ENCODE peak calls at places on chromosomes 11 and 22, in nine cellular contexts. One of them, this sample, is unnamed.

GRCh38 chr11:128171496-128171895 is 415.9 kb downstream of the ETS1 start:
- DNase-seq in adrenal gland: no peak
- DNase-seq in IMR-90: peak
- DNase-seq in uterus: no peak
- DNase-seq in ovary: no peak
- DNase-seq in suprapubic skin: no peak
- DNase-seq in heart left ventricle: no peak
- DNase-seq in A549: no peak
- DNase-seq in H1: no peak
- DNase-seq in this sample: no peak

GRCh38 chr11:120285256-120285655 is 39.8 kb upstream of the TLCD5 start:
- DNase-seq in adrenal gland: no peak
- DNase-seq in IMR-90: no peak
- DNase-seq in uterus: no peak
- DNase-seq in ovary: no peak
- DNase-seq in suprapubic skin: no peak
- DNase-seq in heart left ventricle: no peak
- DNase-seq in A549: no peak
- DNase-seq in H1: no peak
- DNase-seq in this sample: no peak

GRCh38 chr22:41532908-41533825 is 11.1 kb downstream of the POLR3H start:
- DNase-seq in adrenal gland: peak
- DNase-seq in IMR-90: peak
- DNase-seq in uterus: peak
- DNase-seq in ovary: peak
- DNase-seq in suprapubic skin: no peak
- DNase-seq in heart left ventricle: peak
- DNase-seq in A549: peak
- DNase-seq in H1: peak
- DNase-seq in this sample: peak

GRCh38 chr11:131749100-131749499 is 378.7 kb downstream of the NTM start:
- DNase-seq in adrenal gland: no peak
- DNase-seq in IMR-90: peak
- DNase-seq in uterus: no peak
- DNase-seq in ovary: no peak
- DNase-seq in suprapubic skin: no peak
- DNase-seq in heart left ventricle: no peak
- DNase-seq in A549: no peak
- DNase-seq in H1: no peak
- DNase-seq in this sample: no peak

GRCh38 chr11:121067453-121067852 is 33.6 kb upstream of the TECTA start:
- DNase-seq in adrenal gland: no peak
- DNase-seq in IMR-90: peak
- DNase-seq in uterus: no peak
- DNase-seq in ovary: no peak
- DNase-seq in suprapubic skin: no peak
- DNase-seq in heart left ventricle: no peak
- DNase-seq in A549: no peak
- DNase-seq in H1: no peak
- DNase-seq in this sample: no peak

GRCh38 chr11:115221461-115222069 is 282.6 kb downstream of the CADM1 start:
- DNase-seq in adrenal gland: no peak
- DNase-seq in IMR-90: no peak
- DNase-seq in uterus: no peak
- DNase-seq in ovary: no peak
- DNase-seq in suprapubic skin: no peak
- DNase-seq in heart left ventricle: no peak
- DNase-seq in A549: no peak
- DNase-seq in H1: no peak
- DNase-seq in this sample: no peak

GRCh38 chr11:42772886-42773285 is 538.9 kb upstream of the API5 start:
- DNase-seq in adrenal gland: no peak
- DNase-seq in IMR-90: no peak
- DNase-seq in uterus: no peak
- DNase-seq in ovary: no peak
- DNase-seq in suprapubic skin: no peak
- DNase-seq in heart left ventricle: no peak
- DNase-seq in A549: no peak
- DNase-seq in H1: no peak
- DNase-seq in this sample: no peak

GRCh38 chr11:129766858-129767604 is 48.6 kb upstream of the TMEM45B start:
- DNase-seq in adrenal gland: no peak
- DNase-seq in IMR-90: peak
- DNase-seq in uterus: no peak
- DNase-seq in ovary: no peak
- DNase-seq in suprapubic skin: no peak
- DNase-seq in heart left ventricle: no peak
- DNase-seq in A549: no peak
- DNase-seq in H1: peak
- DNase-seq in this sample: peak

GRCh38 chr11:2928605-2929510 is at the start of gene PHLDA2:
- DNase-seq in adrenal gland: peak
- DNase-seq in IMR-90: peak
- DNase-seq in uterus: no peak
- DNase-seq in ovary: no peak
- DNase-seq in suprapubic skin: no peak
- DNase-seq in heart left ventricle: peak
- DNase-seq in A549: peak
- DNase-seq in H1: peak
- DNase-seq in this sample: peak
- TF ChIP-seq POLR2A in adrenal gland: no peak
- TF ChIP-seq POLR2A in IMR-90: peak
- TF ChIP-seq POLR2A in uterus: no peak
- TF ChIP-seq POLR2A in ovary: no peak
- TF ChIP-seq POLR2A in suprapubic skin: no peak
- TF ChIP-seq POLR2A in heart left ventricle: no peak
- TF ChIP-seq POLR2A in A549: peak
- TF ChIP-seq POLR2A in H1: peak
- TF ChIP-seq POLR2A in this sample: peak

GRCh38 chr11:315051-315481 is 1.2 kb downstream of the IFITM1 start:
- DNase-seq in adrenal gland: no peak
- DNase-seq in IMR-90: no peak
- DNase-seq in uterus: no peak
- DNase-seq in ovary: no peak
- DNase-seq in suprapubic skin: no peak
- DNase-seq in heart left ventricle: no peak
- DNase-seq in A549: no peak
- DNase-seq in H1: no peak
- DNase-seq in this sample: no peak
- TF ChIP-seq POLR2A in adrenal gland: no peak
- TF ChIP-seq POLR2A in IMR-90: no peak
- TF ChIP-seq POLR2A in uterus: no peak
- TF ChIP-seq POLR2A in ovary: no peak
- TF ChIP-seq POLR2A in suprapubic skin: no peak
- TF ChIP-seq POLR2A in heart left ventricle: no peak
- TF ChIP-seq POLR2A in A549: no peak
- TF ChIP-seq POLR2A in H1: no peak
- TF ChIP-seq POLR2A in this sample: no peak

GRCh38 chr11:61963282-61964057 is 4.0 kb downstream of the FTH1 start:
- DNase-seq in adrenal gland: peak
- DNase-seq in IMR-90: peak
- DNase-seq in uterus: no peak
- DNase-seq in ovary: peak
- DNase-seq in suprapubic skin: peak
- DNase-seq in heart left ventricle: no peak
- DNase-seq in A549: no peak
- DNase-seq in H1: no peak
- DNase-seq in this sample: peak
- TF ChIP-seq POLR2A in adrenal gland: peak
- TF ChIP-seq POLR2A in IMR-90: peak
- TF ChIP-seq POLR2A in uterus: no peak
- TF ChIP-seq POLR2A in ovary: peak
- TF ChIP-seq POLR2A in suprapubic skin: no peak
- TF ChIP-seq POLR2A in heart left ventricle: no peak
- TF ChIP-seq POLR2A in A549: peak
- TF ChIP-seq POLR2A in H1: peak
- TF ChIP-seq POLR2A in this sample: no peak

DNA sequence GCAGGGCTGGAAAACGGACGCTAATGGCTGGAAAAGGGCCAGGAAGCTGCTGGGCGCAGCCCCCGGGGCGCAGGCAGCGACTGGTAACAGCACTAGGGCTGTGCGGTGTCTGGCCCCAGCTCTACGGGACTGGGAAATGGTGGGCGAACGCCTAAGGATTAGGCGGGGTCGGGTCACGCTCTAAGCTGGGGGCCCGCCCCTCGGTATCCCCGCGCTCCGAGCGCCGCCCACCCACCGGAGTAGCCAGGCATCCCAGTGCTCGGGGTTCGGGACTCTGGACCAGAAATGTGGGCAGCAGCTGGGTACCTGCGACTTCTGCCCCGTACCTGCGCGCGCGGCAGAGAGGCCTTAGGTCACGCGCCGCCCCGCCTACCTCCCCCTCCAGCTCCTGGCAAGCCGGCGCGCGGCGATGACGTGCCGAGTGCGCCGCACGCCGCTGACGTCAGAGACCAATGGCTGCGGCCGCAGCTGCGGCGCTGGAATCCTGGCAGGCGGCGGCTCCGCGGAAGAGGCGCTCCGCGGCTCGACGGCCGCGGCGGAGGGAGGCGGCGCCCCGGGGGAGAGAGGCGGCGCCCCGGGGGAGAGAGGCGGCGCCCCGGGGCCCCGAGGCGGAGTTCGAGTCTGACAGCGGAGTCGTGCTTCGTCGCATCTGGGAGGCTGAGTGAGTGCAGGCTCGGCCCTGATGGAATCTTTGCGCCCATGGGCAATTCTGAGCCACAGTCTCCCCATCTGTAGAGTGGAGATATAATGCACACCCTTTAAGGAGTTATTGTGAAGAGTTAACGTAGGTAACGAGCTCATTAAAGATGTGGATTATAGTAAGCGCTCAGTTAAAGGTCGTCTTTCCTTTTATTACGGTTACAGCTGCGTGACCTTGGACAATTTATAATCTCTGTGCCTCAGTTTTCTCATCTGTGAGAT is at the start of the genes HPS4 and SRRD:
- DNase-seq in adrenal gland: peak
- DNase-seq in IMR-90: peak
- DNase-seq in uterus: peak
- DNase-seq in ovary: peak
- DNase-seq in suprapubic skin: peak
- DNase-seq in heart left ventricle: peak
- DNase-seq in A549: peak
- DNase-seq in H1: peak
- DNase-seq in this sample: peak
- TF ChIP-seq POLR2A in adrenal gland: peak
- TF ChIP-seq POLR2A in IMR-90: peak
- TF ChIP-seq POLR2A in uterus: peak
- TF ChIP-seq POLR2A in ovary: peak
- TF ChIP-seq POLR2A in suprapubic skin: no peak
- TF ChIP-seq POLR2A in heart left ventricle: peak
- TF ChIP-seq POLR2A in A549: peak
- TF ChIP-seq POLR2A in H1: peak
- TF ChIP-seq POLR2A in this sample: peak

GRCh38 chr22:38740116-38740723 is 15.6 kb downstream of the SUN2 start:
- DNase-seq in adrenal gland: no peak
- DNase-seq in IMR-90: no peak
- DNase-seq in uterus: no peak
- DNase-seq in ovary: no peak
- DNase-seq in suprapubic skin: no peak
- DNase-seq in heart left ventricle: no peak
- DNase-seq in A549: no peak
- DNase-seq in H1: no peak
- DNase-seq in this sample: no peak
- TF ChIP-seq POLR2A in adrenal gland: no peak
- TF ChIP-seq POLR2A in IMR-90: no peak
- TF ChIP-seq POLR2A in uterus: no peak
- TF ChIP-seq POLR2A in ovary: no peak
- TF ChIP-seq POLR2A in suprapubic skin: no peak
- TF ChIP-seq POLR2A in heart left ventricle: no peak
- TF ChIP-seq POLR2A in A549: no peak
- TF ChIP-seq POLR2A in H1: no peak
- TF ChIP-seq POLR2A in this sample: no peak

DNA sequence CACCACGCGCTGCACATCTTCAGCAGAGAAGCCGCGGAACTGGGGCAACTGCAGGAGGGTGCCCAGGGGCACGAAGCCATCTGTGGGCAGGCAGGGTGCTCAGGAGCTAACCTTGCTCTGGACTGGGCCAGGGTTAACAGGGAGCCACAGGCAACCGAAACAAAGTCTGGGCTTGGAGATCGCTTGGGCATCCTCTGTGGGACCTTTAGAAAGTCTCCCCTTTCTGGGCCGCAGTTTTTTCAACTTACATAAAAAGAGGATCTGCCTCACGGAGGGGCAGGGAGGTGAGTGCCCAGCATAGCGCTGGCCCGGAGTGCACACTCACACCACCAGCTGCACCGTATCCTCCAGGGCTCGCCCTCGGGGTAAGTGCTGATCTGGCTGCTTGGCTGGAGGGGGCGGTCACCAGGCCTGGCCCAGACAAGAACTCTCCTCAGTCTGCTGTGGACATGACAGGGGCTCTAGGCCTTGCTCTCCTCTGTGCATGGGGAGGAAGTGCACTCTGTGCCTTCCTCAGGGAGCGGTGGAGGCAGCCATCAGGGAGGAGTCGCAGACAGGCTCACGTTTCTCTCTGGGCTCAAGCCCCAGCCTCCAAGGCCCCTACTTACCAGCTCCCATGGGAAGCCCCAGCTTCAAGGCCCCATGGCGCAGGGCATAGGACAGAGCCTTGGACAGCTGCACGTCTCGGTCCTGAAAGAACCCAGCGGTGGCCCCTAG is 937 bp downstream of the TRPT1 start:
- DNase-seq in adrenal gland: no peak
- DNase-seq in IMR-90: no peak
- DNase-seq in uterus: no peak
- DNase-seq in ovary: peak
- DNase-seq in suprapubic skin: no peak
- DNase-seq in heart left ventricle: peak
- DNase-seq in A549: no peak
- DNase-seq in H1: peak
- DNase-seq in this sample: no peak
- TF ChIP-seq POLR2A in adrenal gland: no peak
- TF ChIP-seq POLR2A in IMR-90: no peak
- TF ChIP-seq POLR2A in uterus: no peak
- TF ChIP-seq POLR2A in ovary: no peak
- TF ChIP-seq POLR2A in suprapubic skin: no peak
- TF ChIP-seq POLR2A in heart left ventricle: no peak
- TF ChIP-seq POLR2A in A549: peak
- TF ChIP-seq POLR2A in H1: no peak
- TF ChIP-seq POLR2A in this sample: no peak

DNA sequence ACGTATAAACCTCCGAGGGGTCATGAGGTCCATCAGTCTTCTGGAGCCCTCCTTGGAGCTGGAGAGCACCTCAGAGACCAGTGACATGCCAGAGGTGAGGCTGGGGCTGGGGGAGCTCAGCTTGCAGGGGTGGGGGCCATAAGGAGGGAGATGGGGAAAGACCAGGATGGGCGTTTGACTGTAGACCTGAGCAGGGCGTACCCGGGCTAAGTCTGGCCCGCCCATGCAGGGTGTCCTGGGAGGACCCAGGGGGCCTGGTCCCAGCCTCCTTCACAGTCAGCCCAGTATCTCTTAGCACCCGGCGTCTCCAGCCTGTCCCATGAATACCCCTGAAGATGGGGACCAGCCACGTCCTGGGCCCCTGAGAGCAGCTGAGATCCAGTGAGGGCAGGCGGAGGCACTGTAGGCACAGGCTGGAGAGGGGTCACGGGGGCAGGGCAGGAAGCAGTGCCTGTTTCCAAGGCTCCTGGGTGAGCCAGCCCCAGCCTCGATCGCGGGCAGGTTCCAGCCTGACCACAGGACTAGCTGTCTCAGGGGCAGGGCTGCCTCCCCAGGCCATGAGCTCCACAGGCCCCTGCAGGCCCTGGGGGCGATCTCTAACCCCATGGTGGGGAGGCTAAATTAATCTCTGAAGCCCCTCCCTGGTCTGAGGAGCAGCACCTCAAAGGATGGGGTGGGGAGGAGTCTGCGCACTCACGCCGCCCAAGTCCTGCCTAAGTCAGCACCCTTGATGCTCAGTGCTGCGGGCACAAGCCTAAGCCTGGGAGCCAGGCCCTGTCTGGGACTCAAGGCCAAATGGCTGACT is 7.1 kb downstream of the SSH3 start:
- DNase-seq in adrenal gland: no peak
- DNase-seq in IMR-90: no peak
- DNase-seq in uterus: no peak
- DNase-seq in ovary: no peak
- DNase-seq in suprapubic skin: peak
- DNase-seq in heart left ventricle: no peak
- DNase-seq in A549: no peak
- DNase-seq in H1: no peak
- DNase-seq in this sample: no peak
- TF ChIP-seq POLR2A in adrenal gland: no peak
- TF ChIP-seq POLR2A in IMR-90: no peak
- TF ChIP-seq POLR2A in uterus: no peak
- TF ChIP-seq POLR2A in ovary: no peak
- TF ChIP-seq POLR2A in suprapubic skin: no peak
- TF ChIP-seq POLR2A in heart left ventricle: no peak
- TF ChIP-seq POLR2A in A549: no peak
- TF ChIP-seq POLR2A in H1: no peak
- TF ChIP-seq POLR2A in this sample: no peak

This sample was measured in Peyer's patch.